ENCODE peak calls at places on chromosomes 16 and 17, in ten cellular contexts. N, J, G, I, F, Q, H, P, U and S are unnamed samples.

GRCh38 chr16:49281843-49282642 is 405 bp upstream of the CBLN1 start:
- DNase-seq in I (peak; percentile 88), H (no peak), P (peak; percentile 76), F (peak; percentile 89), Q (peak; percentile 96), G (peak; percentile 99), N (no peak), U (no peak), J (peak; percentile 22), S (no peak)

GRCh38 chr17:29124135-29124930 is 55.9 kb downstream of the MYO18A start:
- DNase-seq in N (peak; percentile 19), P (peak; percentile 86), J (peak; percentile 67), I (peak; percentile 84), U (no peak), F (peak; percentile 77), Q (peak; percentile 62), G (peak; percentile 63), H (no peak), S (no peak)

GRCh38 chr16:84735846-84736586 is 36.2 kb downstream of the USP10 start:
- DNase-seq in Q (no peak), F (peak; percentile 76), J (no peak), N (peak; percentile 26), H (no peak), P (peak; percentile 54), I (no peak), U (no peak), G (no peak), S (no peak)

GRCh38 chr17:75864448-75864871 is 9.3 kb upstream of the WBP2 start:
- DNase-seq in Q (no peak), F (peak; percentile 33), J (peak; percentile 53), P (peak; percentile 88), G (no peak), N (peak; percentile 23), I (no peak), H (no peak), U (no peak), S (peak; percentile 60)

GRCh38 chr17:57138956-57139576 is 54.0 kb downstream of the AKAP1 start:
- DNase-seq in F (no peak), J (no peak), I (no peak), N (no peak), G (no peak), U (no peak), P (no peak), Q (no peak), H (no peak), S (no peak)

GRCh38 chr17:68585643-68586042 is 15.5 kb downstream of the FAM20A start:
- DNase-seq in I (no peak), G (no peak), F (no peak), P (no peak), Q (no peak), N (no peak), U (no peak), H (no peak), J (no peak), S (no peak)

GRCh38 chr17:58320570-58321323 is 7.8 kb downstream of the TSPOAP1 start:
- DNase-seq in J (no peak), F (no peak), Q (no peak), H (no peak), U (no peak), N (no peak), G (no peak), P (no peak), I (no peak), S (no peak)

GRCh38 chr16:12587646-12588277 is 215.9 kb downstream of the CPPED1 start:
- DNase-seq in F (no peak), I (no peak), Q (no peak), H (no peak), U (no peak), J (no peak), G (no peak), N (no peak), P (no peak), S (no peak)